ENCODE peak calls at places on chromosomes 4 and X, in six cellular contexts. J is transverse colon, N is psoas muscle, X is small intestine, M is heart left ventricle, B is A549. E is an unnamed sample.
A peak's percentile ranks its signal among the peaks of the same experiment; 100 is the strongest.

GRCh38 chr4:27861381-27861787 is 1000.7 kb downstream of the STIM2 start:
- DNase-seq in J (no peak), N (no peak), X (no peak), M (peak; percentile 11), B (no peak), E (no peak)

GRCh38 chrX:108399427-108400165 is 38.6 kb downstream of the COL4A6 start:
- DNase-seq in J (no peak), N (no peak), X (no peak), M (no peak), B (no peak), E (no peak)

GRCh38 chr4:3324093-3324815 is 31.4 kb downstream of the RGS12 start:
- DNase-seq in J (no peak), N (no peak), X (no peak), M (no peak), B (no peak), E (no peak)

GRCh38 chr4:19947349-19947748 is 304.4 kb upstream of the SLIT2 start:
- DNase-seq in J (no peak), N (no peak), X (no peak), M (no peak), B (no peak), E (no peak)

GRCh38 chr4:8281519-8282133 is 12.1 kb downstream of the HTRA3 start:
- DNase-seq in J (peak; percentile 33), N (peak; percentile 89), X (no peak), M (peak; percentile 66), B (no peak), E (no peak)

GRCh38 chr4:182246401-182247205 is 3.4 kb downstream of the TENM3 start:
- DNase-seq in J (no peak), N (no peak), X (no peak), M (no peak), B (no peak), E (no peak)

GRCh38 chrX:23841847-23842522 is 59.0 kb downstream of the SAT1 start:
- DNase-seq in J (no peak), N (no peak), X (no peak), M (no peak), B (no peak), E (no peak)

GRCh38 chr4:139595989-139596679 is 40.1 kb upstream of the SETD7 start:
- DNase-seq in J (no peak), N (peak; percentile 69), X (no peak), M (no peak), B (peak; percentile 43), E (no peak)

GRCh38 chr4:6580353-6580752 is 5.4 kb downstream of the MAN2B2 start:
- DNase-seq in J (no peak), N (no peak), X (no peak), M (no peak), B (no peak), E (no peak)

GRCh38 chr4:85762204-85762884 is 287.4 kb downstream of the ARHGAP24 start:
- DNase-seq in J (no peak), N (no peak), X (no peak), M (peak; percentile 31), B (no peak), E (no peak)

GRCh38 chrX:10574663-10575062 is 45.7 kb downstream of the MID1 start:
- DNase-seq in J (no peak), N (no peak), X (peak; percentile 1), M (no peak), B (no peak), E (no peak)

GRCh38 chr4:41751325-41752061 is 3.0 kb upstream of the PHOX2B start:
- DNase-seq in J (no peak), N (no peak), X (no peak), M (no peak), B (no peak), E (no peak)

GRCh38 chr4:151004222-151004621 is 10.9 kb downstream of the LRBA start:
- DNase-seq in J (no peak), N (no peak), X (no peak), M (no peak), B (no peak), E (no peak)

GRCh38 chr4:7777017-7777710 is 162.5 kb downstream of the AFAP1 start:
- DNase-seq in J (no peak), N (no peak), X (no peak), M (no peak), B (no peak), E (no peak)

GRCh38 chrX:1011632-1012283 is 200.7 kb downstream of the CRLF2 start:
- DNase-seq in J (no peak), N (no peak), X (no peak), M (no peak), B (no peak), E (no peak)

GRCh38 chrX:111129949-111130348 is 34.0 kb downstream of the PAK3 start:
- DNase-seq in J (no peak), N (no peak), X (no peak), M (no peak), B (no peak), E (no peak)

GRCh38 chr4:126405369-126405982 is 1090.7 kb downstream of the FAT4 start:
- DNase-seq in J (no peak), N (no peak), X (no peak), M (no peak), B (no peak), E (no peak)

GRCh38 chr4:158208931-158209640 is 1.2 kb upstream of the TMEM144 start:
- DNase-seq in J (no peak), N (no peak), X (no peak), M (no peak), B (no peak), E (no peak)

GRCh38 chr4:186081202-186081807 is 12.3 kb downstream of the TLR3 start:
- DNase-seq in J (no peak), N (no peak), X (no peak), M (no peak), B (no peak), E (no peak)

GRCh38 chr4:2794707-2795557 is 2.0 kb downstream of the SH3BP2 start:
- DNase-seq in J (peak; percentile 55), N (peak; percentile 77), X (no peak), M (peak; percentile 73), B (no peak), E (peak; percentile 68)

GRCh38 chr4:37741564-37741963 is 55.4 kb upstream of the RELL1 start:
- DNase-seq in J (no peak), N (no peak), X (peak; percentile 43), M (no peak), B (no peak), E (no peak)

GRCh38 chr4:131566026-131566425 is 1583.1 kb upstream of the PCDH10 start:
- DNase-seq in J (no peak), N (no peak), X (no peak), M (no peak), B (no peak), E (no peak)

GRCh38 chrX:54788446-54788845 is 9.6 kb downstream of the ITIH6 start:
- DNase-seq in J (no peak), N (no peak), X (no peak), M (no peak), B (no peak), E (no peak)

GRCh38 chr4:2441393-2442174 is 22.8 kb downstream of the CFAP99 start:
- DNase-seq in J (peak; percentile 78), N (peak; percentile 63), X (peak; percentile 62), M (no peak), B (peak; percentile 68), E (peak; percentile 42)

GRCh38 chrX:2967998-2968909 is 38.1 kb upstream of the ARSH start:
- DNase-seq in J (peak; percentile 16), N (no peak), X (no peak), M (peak; percentile 11), B (no peak), E (no peak)

GRCh38 chr4:85747871-85748491 is 273.0 kb downstream of the ARHGAP24 start:
- DNase-seq in J (peak; percentile 15), N (no peak), X (peak; percentile 75), M (peak; percentile 25), B (peak; percentile 7), E (peak; percentile 36)

DNA sequence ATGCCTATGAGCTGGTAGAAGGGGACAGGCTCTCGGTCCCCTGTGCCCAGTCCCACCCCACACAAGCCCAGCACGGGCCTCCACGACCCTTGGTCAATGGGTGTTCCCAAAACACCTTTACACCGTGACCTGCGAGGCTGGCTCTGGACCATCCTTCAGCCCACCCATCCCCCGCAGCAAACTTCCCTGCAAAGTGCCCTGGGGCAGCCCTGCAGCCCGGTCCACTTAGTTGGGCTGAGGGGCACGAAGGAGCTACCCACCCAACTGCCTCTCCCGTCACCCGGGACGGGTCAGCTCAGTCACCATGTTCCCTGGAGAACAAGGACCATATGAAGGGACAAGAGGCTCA is 23.4 kb downstream of the WDR1 start:
- DNase-seq in J (no peak), N (no peak), X (no peak), M (no peak), B (no peak), E (no peak)
- H3K4me1 ChIP-seq in J (peaks cover 49% of the 10 kb centered on the region), N (peaks cover 91% of the 10 kb centered on the region), X (peaks cover 23% of the 10 kb centered on the region), M (peaks cover 92% of the 10 kb centered on the region), B (peaks cover 21% of the 10 kb centered on the region), E (peaks cover 50% of the 10 kb centered on the region)

GRCh38 chr4:184801781-184802180 is 24.0 kb downstream of the ACSL1 start:
- DNase-seq in J (no peak), N (peak; percentile 54), X (no peak), M (no peak), B (no peak), E (no peak)
- H3K4me1 ChIP-seq in J (no peaks in the 10 kb centered on the region), N (peaks cover 80% of the 10 kb centered on the region), X (no peaks in the 10 kb centered on the region), M (peaks cover 46% of the 10 kb centered on the region), B (peaks cover 12% of the 10 kb centered on the region), E (peaks cover 12% of the 10 kb centered on the region)

GRCh38 chr4:87045659-87046058 is 110.8 kb downstream of the AFF1 start:
- DNase-seq in J (no peak), N (no peak), X (no peak), M (no peak), B (no peak), E (no peak)

GRCh38 chr4:87044511-87045369 is 109.9 kb downstream of the AFF1 start:
- DNase-seq in J (no peak), N (no peak), X (no peak), M (peak; percentile 59), B (no peak), E (no peak)

GRCh38 chr4:87042221-87042620 is 107.4 kb downstream of the AFF1 start:
- DNase-seq in J (no peak), N (no peak), X (no peak), M (no peak), B (no peak), E (no peak)

GRCh38 chr4:87041142-87041541 is 106.3 kb downstream of the AFF1 start:
- DNase-seq in J (no peak), N (no peak), X (no peak), M (no peak), B (no peak), E (no peak)

GRCh38 chr4:87042986-87043820 is 108.4 kb downstream of the AFF1 start:
- DNase-seq in J (no peak), N (no peak), X (no peak), M (no peak), B (no peak), E (no peak)
- H3K4me1 ChIP-seq in J (peaks cover 10% of the 10 kb centered on the region), N (peaks cover 84% of the 10 kb centered on the region), X (peaks cover 17% of the 10 kb centered on the region), M (peaks cover 87% of the 10 kb centered on the region), B (peaks cover 33% of the 10 kb centered on the region), E (peaks cover 21% of the 10 kb centered on the region)

DNA sequence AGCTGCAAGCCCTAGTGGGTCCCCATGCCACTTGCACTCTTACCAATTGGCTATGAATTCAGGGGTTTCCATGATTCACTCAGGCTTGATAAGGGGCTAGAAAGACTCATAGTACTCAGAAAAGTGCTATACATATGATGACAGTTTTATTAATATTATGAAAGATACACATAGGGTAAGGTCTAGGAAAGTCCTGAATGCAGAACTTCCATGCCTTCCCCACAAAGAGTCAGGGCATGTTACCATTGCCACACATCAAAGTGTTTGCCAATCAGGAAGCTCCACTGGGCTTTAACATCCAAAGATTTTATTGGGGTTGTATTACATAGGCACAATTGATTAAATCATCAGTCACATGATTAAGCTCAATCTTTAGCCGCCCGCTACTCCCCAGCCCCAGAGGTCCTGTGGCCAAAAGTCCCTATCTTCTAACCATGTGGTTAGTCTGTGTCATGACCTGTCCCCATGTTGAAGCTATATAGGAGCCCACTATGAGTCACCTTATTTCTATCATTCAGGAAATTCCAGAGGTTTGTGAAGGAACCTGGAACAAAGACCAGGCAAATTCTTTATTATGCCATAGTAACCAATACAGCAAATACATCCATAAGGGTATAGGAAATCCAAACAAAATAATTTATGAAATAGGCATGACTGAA is 635.6 kb downstream of the STPG2 start:
- DNase-seq in J (no peak), N (no peak), X (no peak), M (no peak), B (no peak), E (no peak)
- H3K4me1 ChIP-seq in J (no peaks in the 10 kb centered on the region), N (no peaks in the 10 kb centered on the region), X (no peaks in the 10 kb centered on the region), M (no peaks in the 10 kb centered on the region), B (peaks cover 9% of the 10 kb centered on the region), E (no peaks in the 10 kb centered on the region)

E was measured in lung.